ENCODE peak calls at places on chromosomes 2 and 18, in ten cellular contexts. One of them, this sample, is unnamed.

GRCh38 chr2:68767031-68767961 is 32.7 kb downstream of the ARHGAP25 start:
- DNase-seq in left ventricle myocardium inferior: no peak
- DNase-seq in ELF-1: no peak
- DNase-seq in globus pallidus: no peak
- DNase-seq in stimulated activated CD8-positive, alpha-beta memory T cell treated with anti-CD3 and anti-CD28 coated beads, Interleukin-2, amount 100 ng/mL, for 48 hours: no peak
- DNase-seq in NCI-H510A: no peak
- DNase-seq in stimulated activated CD4-positive, alpha-beta T cell treated with anti-CD3 and anti-CD28 coated beads, Interleukin-1b, Interleukin-23, amount 100 ng/mL, for 24 hours: no peak
- DNase-seq in SK-MEL-5: no peak
- DNase-seq in coronary artery: no peak
- DNase-seq in GM23338: no peak
- DNase-seq in this sample: no peak

GRCh38 chr2:167406558-167406957 is 518.3 kb downstream of the XIRP2 start:
- DNase-seq in left ventricle myocardium inferior: no peak
- DNase-seq in ELF-1: peak
- DNase-seq in globus pallidus: no peak
- DNase-seq in stimulated activated CD8-positive, alpha-beta memory T cell treated with anti-CD3 and anti-CD28 coated beads, Interleukin-2, amount 100 ng/mL, for 48 hours: no peak
- DNase-seq in NCI-H510A: no peak
- DNase-seq in stimulated activated CD4-positive, alpha-beta T cell treated with anti-CD3 and anti-CD28 coated beads, Interleukin-1b, Interleukin-23, amount 100 ng/mL, for 24 hours: no peak
- DNase-seq in SK-MEL-5: peak
- DNase-seq in coronary artery: no peak
- DNase-seq in GM23338: peak
- DNase-seq in this sample: no peak

GRCh38 chr2:23809168-23809567 is 117.8 kb downstream of the ATAD2B start:
- DNase-seq in left ventricle myocardium inferior: no peak
- DNase-seq in ELF-1: no peak
- DNase-seq in globus pallidus: no peak
- DNase-seq in stimulated activated CD8-positive, alpha-beta memory T cell treated with anti-CD3 and anti-CD28 coated beads, Interleukin-2, amount 100 ng/mL, for 48 hours: no peak
- DNase-seq in NCI-H510A: no peak
- DNase-seq in stimulated activated CD4-positive, alpha-beta T cell treated with anti-CD3 and anti-CD28 coated beads, Interleukin-1b, Interleukin-23, amount 100 ng/mL, for 24 hours: no peak
- DNase-seq in SK-MEL-5: no peak
- DNase-seq in coronary artery: no peak
- DNase-seq in GM23338: no peak
- DNase-seq in this sample: no peak

GRCh38 chr18:61159246-61159645 is 174.0 kb upstream of the CDH20 start:
- DNase-seq in left ventricle myocardium inferior: no peak
- DNase-seq in ELF-1: no peak
- DNase-seq in globus pallidus: no peak
- DNase-seq in stimulated activated CD8-positive, alpha-beta memory T cell treated with anti-CD3 and anti-CD28 coated beads, Interleukin-2, amount 100 ng/mL, for 48 hours: no peak
- DNase-seq in NCI-H510A: no peak
- DNase-seq in stimulated activated CD4-positive, alpha-beta T cell treated with anti-CD3 and anti-CD28 coated beads, Interleukin-1b, Interleukin-23, amount 100 ng/mL, for 24 hours: no peak
- DNase-seq in SK-MEL-5: no peak
- DNase-seq in coronary artery: no peak
- DNase-seq in GM23338: no peak
- DNase-seq in this sample: no peak

GRCh38 chr2:10276481-10277292 is 26.0 kb upstream of the HPCAL1 start:
- DNase-seq in left ventricle myocardium inferior: no peak
- DNase-seq in ELF-1: no peak
- DNase-seq in globus pallidus: no peak
- DNase-seq in stimulated activated CD8-positive, alpha-beta memory T cell treated with anti-CD3 and anti-CD28 coated beads, Interleukin-2, amount 100 ng/mL, for 48 hours: no peak
- DNase-seq in NCI-H510A: no peak
- DNase-seq in stimulated activated CD4-positive, alpha-beta T cell treated with anti-CD3 and anti-CD28 coated beads, Interleukin-1b, Interleukin-23, amount 100 ng/mL, for 24 hours: no peak
- DNase-seq in SK-MEL-5: no peak
- DNase-seq in coronary artery: no peak
- DNase-seq in GM23338: no peak
- DNase-seq in this sample: no peak

GRCh38 chr2:2222931-2223330 is 108.1 kb downstream of the MYT1L start:
- DNase-seq in left ventricle myocardium inferior: no peak
- DNase-seq in ELF-1: no peak
- DNase-seq in globus pallidus: no peak
- DNase-seq in stimulated activated CD8-positive, alpha-beta memory T cell treated with anti-CD3 and anti-CD28 coated beads, Interleukin-2, amount 100 ng/mL, for 48 hours: no peak
- DNase-seq in NCI-H510A: no peak
- DNase-seq in stimulated activated CD4-positive, alpha-beta T cell treated with anti-CD3 and anti-CD28 coated beads, Interleukin-1b, Interleukin-23, amount 100 ng/mL, for 24 hours: no peak
- DNase-seq in SK-MEL-5: no peak
- DNase-seq in coronary artery: no peak
- DNase-seq in GM23338: no peak
- DNase-seq in this sample: no peak

GRCh38 chr18:63844254-63844653 is 43.3 kb upstream of the SERPINB2 start:
- DNase-seq in left ventricle myocardium inferior: no peak
- DNase-seq in ELF-1: peak
- DNase-seq in globus pallidus: no peak
- DNase-seq in stimulated activated CD8-positive, alpha-beta memory T cell treated with anti-CD3 and anti-CD28 coated beads, Interleukin-2, amount 100 ng/mL, for 48 hours: no peak
- DNase-seq in NCI-H510A: peak
- DNase-seq in stimulated activated CD4-positive, alpha-beta T cell treated with anti-CD3 and anti-CD28 coated beads, Interleukin-1b, Interleukin-23, amount 100 ng/mL, for 24 hours: no peak
- DNase-seq in SK-MEL-5: peak
- DNase-seq in coronary artery: no peak
- DNase-seq in GM23338: peak
- DNase-seq in this sample: no peak

GRCh38 chr2:16438571-16439294 is 226.9 kb downstream of the CYRIA start:
- DNase-seq in left ventricle myocardium inferior: no peak
- DNase-seq in ELF-1: peak
- DNase-seq in globus pallidus: no peak
- DNase-seq in stimulated activated CD8-positive, alpha-beta memory T cell treated with anti-CD3 and anti-CD28 coated beads, Interleukin-2, amount 100 ng/mL, for 48 hours: no peak
- DNase-seq in NCI-H510A: no peak
- DNase-seq in stimulated activated CD4-positive, alpha-beta T cell treated with anti-CD3 and anti-CD28 coated beads, Interleukin-1b, Interleukin-23, amount 100 ng/mL, for 24 hours: no peak
- DNase-seq in SK-MEL-5: no peak
- DNase-seq in coronary artery: no peak
- DNase-seq in GM23338: no peak
- DNase-seq in this sample: no peak

GRCh38 chr2:138125306-138125900 is 161.1 kb downstream of the HNMT start:
- DNase-seq in left ventricle myocardium inferior: no peak
- DNase-seq in ELF-1: no peak
- DNase-seq in globus pallidus: no peak
- DNase-seq in stimulated activated CD8-positive, alpha-beta memory T cell treated with anti-CD3 and anti-CD28 coated beads, Interleukin-2, amount 100 ng/mL, for 48 hours: no peak
- DNase-seq in NCI-H510A: peak
- DNase-seq in stimulated activated CD4-positive, alpha-beta T cell treated with anti-CD3 and anti-CD28 coated beads, Interleukin-1b, Interleukin-23, amount 100 ng/mL, for 24 hours: no peak
- DNase-seq in SK-MEL-5: no peak
- DNase-seq in coronary artery: no peak
- DNase-seq in GM23338: peak
- DNase-seq in this sample: no peak

GRCh38 chr2:197249771-197250397 is 60.7 kb downstream of the ANKRD44 start:
- DNase-seq in left ventricle myocardium inferior: no peak
- DNase-seq in ELF-1: no peak
- DNase-seq in globus pallidus: no peak
- DNase-seq in stimulated activated CD8-positive, alpha-beta memory T cell treated with anti-CD3 and anti-CD28 coated beads, Interleukin-2, amount 100 ng/mL, for 48 hours: no peak
- DNase-seq in NCI-H510A: no peak
- DNase-seq in stimulated activated CD4-positive, alpha-beta T cell treated with anti-CD3 and anti-CD28 coated beads, Interleukin-1b, Interleukin-23, amount 100 ng/mL, for 24 hours: no peak
- DNase-seq in SK-MEL-5: no peak
- DNase-seq in coronary artery: no peak
- DNase-seq in GM23338: no peak
- DNase-seq in this sample: no peak

GRCh38 chr2:73981081-73981968 is 3.4 kb upstream of the TET3 start:
- DNase-seq in left ventricle myocardium inferior: no peak
- DNase-seq in ELF-1: peak
- DNase-seq in globus pallidus: no peak
- DNase-seq in stimulated activated CD8-positive, alpha-beta memory T cell treated with anti-CD3 and anti-CD28 coated beads, Interleukin-2, amount 100 ng/mL, for 48 hours: no peak
- DNase-seq in NCI-H510A: no peak
- DNase-seq in stimulated activated CD4-positive, alpha-beta T cell treated with anti-CD3 and anti-CD28 coated beads, Interleukin-1b, Interleukin-23, amount 100 ng/mL, for 24 hours: no peak
- DNase-seq in SK-MEL-5: peak
- DNase-seq in coronary artery: no peak
- DNase-seq in GM23338: peak
- DNase-seq in this sample: no peak

GRCh38 chr18:35141077-35141476 is 99.8 kb upstream of the ZNF397 start:
- DNase-seq in left ventricle myocardium inferior: no peak
- DNase-seq in ELF-1: no peak
- DNase-seq in globus pallidus: no peak
- DNase-seq in stimulated activated CD8-positive, alpha-beta memory T cell treated with anti-CD3 and anti-CD28 coated beads, Interleukin-2, amount 100 ng/mL, for 48 hours: no peak
- DNase-seq in NCI-H510A: no peak
- DNase-seq in stimulated activated CD4-positive, alpha-beta T cell treated with anti-CD3 and anti-CD28 coated beads, Interleukin-1b, Interleukin-23, amount 100 ng/mL, for 24 hours: no peak
- DNase-seq in SK-MEL-5: no peak
- DNase-seq in coronary artery: no peak
- DNase-seq in GM23338: no peak
- DNase-seq in this sample: no peak

GRCh38 chr2:189440644-189440946 is 679 bp upstream of the WDR75 start:
- DNase-seq in left ventricle myocardium inferior: no peak
- DNase-seq in ELF-1: no peak
- DNase-seq in globus pallidus: no peak
- DNase-seq in stimulated activated CD8-positive, alpha-beta memory T cell treated with anti-CD3 and anti-CD28 coated beads, Interleukin-2, amount 100 ng/mL, for 48 hours: no peak
- DNase-seq in NCI-H510A: no peak
- DNase-seq in stimulated activated CD4-positive, alpha-beta T cell treated with anti-CD3 and anti-CD28 coated beads, Interleukin-1b, Interleukin-23, amount 100 ng/mL, for 24 hours: no peak
- DNase-seq in SK-MEL-5: no peak
- DNase-seq in coronary artery: no peak
- DNase-seq in GM23338: no peak
- DNase-seq in this sample: no peak

GRCh38 chr2:603427-603826 is 73.8 kb downstream of the TMEM18 start:
- DNase-seq in left ventricle myocardium inferior: no peak
- DNase-seq in ELF-1: no peak
- DNase-seq in globus pallidus: no peak
- DNase-seq in stimulated activated CD8-positive, alpha-beta memory T cell treated with anti-CD3 and anti-CD28 coated beads, Interleukin-2, amount 100 ng/mL, for 48 hours: no peak
- DNase-seq in NCI-H510A: no peak
- DNase-seq in stimulated activated CD4-positive, alpha-beta T cell treated with anti-CD3 and anti-CD28 coated beads, Interleukin-1b, Interleukin-23, amount 100 ng/mL, for 24 hours: no peak
- DNase-seq in SK-MEL-5: peak
- DNase-seq in coronary artery: peak
- DNase-seq in GM23338: no peak
- DNase-seq in this sample: no peak

GRCh38 chr2:74564222-74564621 is 9.7 kb downstream of the DOK1 start:
- DNase-seq in left ventricle myocardium inferior: no peak
- DNase-seq in ELF-1: no peak
- DNase-seq in globus pallidus: no peak
- DNase-seq in stimulated activated CD8-positive, alpha-beta memory T cell treated with anti-CD3 and anti-CD28 coated beads, Interleukin-2, amount 100 ng/mL, for 48 hours: no peak
- DNase-seq in NCI-H510A: no peak
- DNase-seq in stimulated activated CD4-positive, alpha-beta T cell treated with anti-CD3 and anti-CD28 coated beads, Interleukin-1b, Interleukin-23, amount 100 ng/mL, for 24 hours: no peak
- DNase-seq in SK-MEL-5: no peak
- DNase-seq in coronary artery: peak
- DNase-seq in GM23338: no peak
- DNase-seq in this sample: no peak

GRCh38 chr18:37639846-37640245 is 74.2 kb upstream of the CELF4 start:
- DNase-seq in left ventricle myocardium inferior: no peak
- DNase-seq in ELF-1: no peak
- DNase-seq in globus pallidus: no peak
- DNase-seq in stimulated activated CD8-positive, alpha-beta memory T cell treated with anti-CD3 and anti-CD28 coated beads, Interleukin-2, amount 100 ng/mL, for 48 hours: no peak
- DNase-seq in NCI-H510A: no peak
- DNase-seq in stimulated activated CD4-positive, alpha-beta T cell treated with anti-CD3 and anti-CD28 coated beads, Interleukin-1b, Interleukin-23, amount 100 ng/mL, for 24 hours: no peak
- DNase-seq in SK-MEL-5: no peak
- DNase-seq in coronary artery: no peak
- DNase-seq in GM23338: no peak
- DNase-seq in this sample: no peak

GRCh38 chr2:66559672-66560071 is 124.7 kb downstream of the MEIS1 start:
- DNase-seq in left ventricle myocardium inferior: no peak
- DNase-seq in ELF-1: no peak
- DNase-seq in globus pallidus: no peak
- DNase-seq in stimulated activated CD8-positive, alpha-beta memory T cell treated with anti-CD3 and anti-CD28 coated beads, Interleukin-2, amount 100 ng/mL, for 48 hours: no peak
- DNase-seq in NCI-H510A: no peak
- DNase-seq in stimulated activated CD4-positive, alpha-beta T cell treated with anti-CD3 and anti-CD28 coated beads, Interleukin-1b, Interleukin-23, amount 100 ng/mL, for 24 hours: no peak
- DNase-seq in SK-MEL-5: no peak
- DNase-seq in coronary artery: no peak
- DNase-seq in GM23338: no peak
- DNase-seq in this sample: no peak

GRCh38 chr2:232522014-232522854 is 2.0 kb downstream of the PRSS56 start:
- DNase-seq in left ventricle myocardium inferior: peak
- DNase-seq in ELF-1: peak
- DNase-seq in globus pallidus: no peak
- DNase-seq in stimulated activated CD8-positive, alpha-beta memory T cell treated with anti-CD3 and anti-CD28 coated beads, Interleukin-2, amount 100 ng/mL, for 48 hours: peak
- DNase-seq in NCI-H510A: no peak
- DNase-seq in stimulated activated CD4-positive, alpha-beta T cell treated with anti-CD3 and anti-CD28 coated beads, Interleukin-1b, Interleukin-23, amount 100 ng/mL, for 24 hours: peak
- DNase-seq in SK-MEL-5: peak
- DNase-seq in coronary artery: no peak
- DNase-seq in GM23338: peak
- DNase-seq in this sample: peak

GRCh38 chr2:236205867-236206645 is 37.9 kb upstream of the GBX2 start:
- DNase-seq in left ventricle myocardium inferior: no peak
- DNase-seq in ELF-1: no peak
- DNase-seq in globus pallidus: no peak
- DNase-seq in stimulated activated CD8-positive, alpha-beta memory T cell treated with anti-CD3 and anti-CD28 coated beads, Interleukin-2, amount 100 ng/mL, for 48 hours: no peak
- DNase-seq in NCI-H510A: no peak
- DNase-seq in stimulated activated CD4-positive, alpha-beta T cell treated with anti-CD3 and anti-CD28 coated beads, Interleukin-1b, Interleukin-23, amount 100 ng/mL, for 24 hours: no peak
- DNase-seq in SK-MEL-5: no peak
- DNase-seq in coronary artery: no peak
- DNase-seq in GM23338: no peak
- DNase-seq in this sample: no peak

GRCh38 chr2:202589582-202589949 is 45.2 kb upstream of the FAM117B start:
- DNase-seq in left ventricle myocardium inferior: no peak
- DNase-seq in ELF-1: peak
- DNase-seq in globus pallidus: no peak
- DNase-seq in stimulated activated CD8-positive, alpha-beta memory T cell treated with anti-CD3 and anti-CD28 coated beads, Interleukin-2, amount 100 ng/mL, for 48 hours: no peak
- DNase-seq in NCI-H510A: no peak
- DNase-seq in stimulated activated CD4-positive, alpha-beta T cell treated with anti-CD3 and anti-CD28 coated beads, Interleukin-1b, Interleukin-23, amount 100 ng/mL, for 24 hours: no peak
- DNase-seq in SK-MEL-5: no peak
- DNase-seq in coronary artery: no peak
- DNase-seq in GM23338: peak
- DNase-seq in this sample: no peak

GRCh38 chr2:68500649-68501048 is 33.3 kb downstream of the APLF start:
- DNase-seq in left ventricle myocardium inferior: no peak
- DNase-seq in ELF-1: no peak
- DNase-seq in globus pallidus: no peak
- DNase-seq in stimulated activated CD8-positive, alpha-beta memory T cell treated with anti-CD3 and anti-CD28 coated beads, Interleukin-2, amount 100 ng/mL, for 48 hours: no peak
- DNase-seq in NCI-H510A: no peak
- DNase-seq in stimulated activated CD4-positive, alpha-beta T cell treated with anti-CD3 and anti-CD28 coated beads, Interleukin-1b, Interleukin-23, amount 100 ng/mL, for 24 hours: no peak
- DNase-seq in SK-MEL-5: no peak
- DNase-seq in coronary artery: no peak
- DNase-seq in GM23338: peak
- DNase-seq in this sample: no peak

GRCh38 chr2:218261424-218262273 is 834 bp downstream of the GPBAR1 start:
- DNase-seq in left ventricle myocardium inferior: no peak
- DNase-seq in ELF-1: no peak
- DNase-seq in globus pallidus: no peak
- DNase-seq in stimulated activated CD8-positive, alpha-beta memory T cell treated with anti-CD3 and anti-CD28 coated beads, Interleukin-2, amount 100 ng/mL, for 48 hours: no peak
- DNase-seq in NCI-H510A: peak
- DNase-seq in stimulated activated CD4-positive, alpha-beta T cell treated with anti-CD3 and anti-CD28 coated beads, Interleukin-1b, Interleukin-23, amount 100 ng/mL, for 24 hours: no peak
- DNase-seq in SK-MEL-5: no peak
- DNase-seq in coronary artery: no peak
- DNase-seq in GM23338: peak
- DNase-seq in this sample: no peak

GRCh38 chr2:101696272-101697123 is 1.0 kb upstream of the MAP4K4 start:
- DNase-seq in left ventricle myocardium inferior: no peak
- DNase-seq in ELF-1: peak
- DNase-seq in globus pallidus: peak
- DNase-seq in stimulated activated CD8-positive, alpha-beta memory T cell treated with anti-CD3 and anti-CD28 coated beads, Interleukin-2, amount 100 ng/mL, for 48 hours: no peak
- DNase-seq in NCI-H510A: peak
- DNase-seq in stimulated activated CD4-positive, alpha-beta T cell treated with anti-CD3 and anti-CD28 coated beads, Interleukin-1b, Interleukin-23, amount 100 ng/mL, for 24 hours: no peak
- DNase-seq in SK-MEL-5: no peak
- DNase-seq in coronary artery: no peak
- DNase-seq in GM23338: peak
- DNase-seq in this sample: peak

GRCh38 chr2:100188326-100188725 is 45.9 kb upstream of the AFF3 start:
- DNase-seq in left ventricle myocardium inferior: no peak
- DNase-seq in ELF-1: no peak
- DNase-seq in globus pallidus: no peak
- DNase-seq in stimulated activated CD8-positive, alpha-beta memory T cell treated with anti-CD3 and anti-CD28 coated beads, Interleukin-2, amount 100 ng/mL, for 48 hours: no peak
- DNase-seq in NCI-H510A: no peak
- DNase-seq in stimulated activated CD4-positive, alpha-beta T cell treated with anti-CD3 and anti-CD28 coated beads, Interleukin-1b, Interleukin-23, amount 100 ng/mL, for 24 hours: no peak
- DNase-seq in SK-MEL-5: no peak
- DNase-seq in coronary artery: no peak
- DNase-seq in GM23338: no peak
- DNase-seq in this sample: no peak

GRCh38 chr2:159828736-159829135 is 30.7 kb upstream of the CD302 start:
- DNase-seq in left ventricle myocardium inferior: no peak
- DNase-seq in ELF-1: no peak
- DNase-seq in globus pallidus: no peak
- DNase-seq in stimulated activated CD8-positive, alpha-beta memory T cell treated with anti-CD3 and anti-CD28 coated beads, Interleukin-2, amount 100 ng/mL, for 48 hours: no peak
- DNase-seq in NCI-H510A: no peak
- DNase-seq in stimulated activated CD4-positive, alpha-beta T cell treated with anti-CD3 and anti-CD28 coated beads, Interleukin-1b, Interleukin-23, amount 100 ng/mL, for 24 hours: no peak
- DNase-seq in SK-MEL-5: no peak
- DNase-seq in coronary artery: no peak
- DNase-seq in GM23338: no peak
- DNase-seq in this sample: no peak

GRCh38 chr2:32788106-32788505 is 158.6 kb upstream of the LTBP1 start:
- DNase-seq in left ventricle myocardium inferior: no peak
- DNase-seq in ELF-1: no peak
- DNase-seq in globus pallidus: peak
- DNase-seq in stimulated activated CD8-positive, alpha-beta memory T cell treated with anti-CD3 and anti-CD28 coated beads, Interleukin-2, amount 100 ng/mL, for 48 hours: no peak
- DNase-seq in NCI-H510A: no peak
- DNase-seq in stimulated activated CD4-positive, alpha-beta T cell treated with anti-CD3 and anti-CD28 coated beads, Interleukin-1b, Interleukin-23, amount 100 ng/mL, for 24 hours: no peak
- DNase-seq in SK-MEL-5: no peak
- DNase-seq in coronary artery: no peak
- DNase-seq in GM23338: no peak
- DNase-seq in this sample: no peak

GRCh38 chr2:86775323-86775722 is 15.4 kb downstream of the CD8A start:
- DNase-seq in left ventricle myocardium inferior: no peak
- DNase-seq in ELF-1: no peak
- DNase-seq in globus pallidus: no peak
- DNase-seq in stimulated activated CD8-positive, alpha-beta memory T cell treated with anti-CD3 and anti-CD28 coated beads, Interleukin-2, amount 100 ng/mL, for 48 hours: no peak
- DNase-seq in NCI-H510A: no peak
- DNase-seq in stimulated activated CD4-positive, alpha-beta T cell treated with anti-CD3 and anti-CD28 coated beads, Interleukin-1b, Interleukin-23, amount 100 ng/mL, for 24 hours: no peak
- DNase-seq in SK-MEL-5: no peak
- DNase-seq in coronary artery: no peak
- DNase-seq in GM23338: no peak
- DNase-seq in this sample: no peak

GRCh38 chr18:73407506-73407905 is 539.7 kb upstream of the NETO1 start:
- DNase-seq in left ventricle myocardium inferior: no peak
- DNase-seq in ELF-1: no peak
- DNase-seq in globus pallidus: no peak
- DNase-seq in stimulated activated CD8-positive, alpha-beta memory T cell treated with anti-CD3 and anti-CD28 coated beads, Interleukin-2, amount 100 ng/mL, for 48 hours: no peak
- DNase-seq in NCI-H510A: no peak
- DNase-seq in stimulated activated CD4-positive, alpha-beta T cell treated with anti-CD3 and anti-CD28 coated beads, Interleukin-1b, Interleukin-23, amount 100 ng/mL, for 24 hours: no peak
- DNase-seq in SK-MEL-5: no peak
- DNase-seq in coronary artery: no peak
- DNase-seq in GM23338: no peak
- DNase-seq in this sample: no peak